ENCODE peak calls at places on chromosome X, in eight cellular contexts. P, Q, M, Z, T, I, B and Y are unnamed samples.

GRCh38 chrX:47518105-47518504 is 35.1 kb upstream of the ZNF41 start:
- DNase-seq in M (no peak), T (no peak), Q (no peak), Z (no peak), B (no peak), P (no peak), I (no peak), Y (no peak)

GRCh38 chrX:129957241-129958099 is 25.0 kb upstream of the BCORL1 start:
- DNase-seq in P (peak; percentile 80), Q (peak; percentile 73), I (peak; percentile 84), M (peak; percentile 34), Z (peak; percentile 78), B (peak; percentile 84), T (peak; percentile 70), Y (no peak)

GRCh38 chrX:118526149-118526548 is 30.5 kb downstream of the DOCK11 start:
- DNase-seq in B (no peak), Q (no peak), M (no peak), T (no peak), I (no peak), P (no peak), Z (no peak), Y (no peak)

GRCh38 chrX:120428309-120428708 is 40.8 kb downstream of the LAMP2 start:
- DNase-seq in B (no peak), I (no peak), P (no peak), T (no peak), Z (no peak), M (no peak), Q (no peak), Y (no peak)

GRCh38 chrX:44914532-44915198 is 41.7 kb downstream of the KDM6A start:
- DNase-seq in P (no peak), Z (no peak), Q (no peak), M (no peak), I (no peak), T (no peak), B (no peak), Y (no peak)

GRCh38 chrX:19532709-19533108 is 17.4 kb upstream of the MAP3K15 start:
- DNase-seq in M (no peak), P (no peak), Z (no peak), B (no peak), I (no peak), T (no peak), Q (no peak), Y (no peak)

GRCh38 chrX:154749856-154750255 is 1.0 kb downstream of the GAB3 start:
- DNase-seq in I (no peak), B (no peak), M (no peak), T (no peak), P (no peak), Q (no peak), Z (no peak), Y (no peak)

GRCh38 chrX:22748093-22748999 is 251.4 kb upstream of the DDX53 start:
- DNase-seq in Q (no peak), B (peak; percentile 40), I (peak; percentile 37), M (no peak), T (peak; percentile 32), Z (peak; percentile 35), P (peak; percentile 25), Y (peak; percentile 32)

GRCh38 chrX:77415161-77415560 is 32.0 kb upstream of the FGF16 start:
- DNase-seq in I (no peak), P (no peak), Q (no peak), B (no peak), T (no peak), Z (no peak), M (no peak), Y (no peak)

GRCh38 chrX:40209951-40210617 is 112.3 kb upstream of the BCOR start:
- DNase-seq in B (no peak), Q (no peak), I (no peak), T (no peak), M (no peak), Z (no peak), P (no peak), Y (no peak)

GRCh38 chrX:109742722-109743121 is 9.7 kb upstream of the ACSL4 start:
- DNase-seq in B (no peak), T (no peak), M (no peak), Z (no peak), I (no peak), Q (no peak), P (no peak), Y (no peak)

GRCh38 chrX:37871626-37872302 is 24.4 kb upstream of the DYNLT3 start:
- DNase-seq in Z (no peak), M (no peak), T (no peak), P (peak; percentile 29), I (no peak), B (no peak), Q (no peak), Y (peak; percentile 62)

GRCh38 chrX:51641421-51642021 is 22.8 kb upstream of the CENPVL3 start:
- DNase-seq in Q (no peak), P (peak; percentile 9), T (no peak), I (peak; percentile 9), B (peak; percentile 54), M (no peak), Z (no peak), Y (peak; percentile 5)

GRCh38 chrX:68942141-68942540 is 113.3 kb downstream of the EFNB1 start:
- DNase-seq in T (no peak), B (no peak), Q (peak; percentile 50), M (no peak), Z (peak; percentile 18), I (no peak), P (no peak), Y (no peak)

GRCh38 chrX:13223868-13224555 is 95.8 kb downstream of the ATXN3L start:
- DNase-seq in Z (no peak), P (no peak), Q (no peak), I (no peak), T (no peak), M (no peak), B (no peak), Y (peak; percentile 70)

GRCh38 chrX:105323951-105324350 is 103.5 kb upstream of the TEX13A start:
- DNase-seq in M (no peak), I (no peak), Q (no peak), P (no peak), B (no peak), Z (no peak), T (no peak), Y (no peak)

GRCh38 chrX:140701480-140701879 is 8.1 kb upstream of the LINC00632 start:
- DNase-seq in Z (no peak), Q (no peak), P (no peak), I (no peak), T (no peak), B (peak; percentile 30), M (no peak), Y (no peak)

GRCh38 chrX:65668362-65669310 is 1.2 kb downstream of the MSN start:
- DNase-seq in M (peak; percentile 31), Q (peak; percentile 90), B (peak; percentile 27), Z (peak; percentile 61), T (peak; percentile 83), P (peak; percentile 56), I (peak; percentile 82), Y (no peak)
- TF ChIP-seq POLR2AphosphoS5 in M (no peak), Q (peak; percentile 73), B (no peak), Z (peak; percentile 37), T (peak; percentile 54), P (peak; percentile 53), I (peak; percentile 9), Y (no peak)

GRCh38 chrX:132025085-132025484 is 2.0 kb downstream of the STK26 start:
- DNase-seq in P (no peak), T (no peak), M (no peak), Q (no peak), Z (no peak), I (no peak), B (no peak), Y (no peak)

GRCh38 chrX:132022115-132022862 is 813 bp upstream of the STK26 start:
- DNase-seq in Q (no peak), B (peak; percentile 19), M (no peak), P (peak; percentile 8), T (no peak), I (peak; percentile 23), Z (peak; percentile 6), Y (no peak)

GRCh38 chrX:132022863-132023116 is 312 bp upstream of the STK26 start:
- DNase-seq in P (no peak), Z (no peak), Q (no peak), T (no peak), M (no peak), B (no peak), I (no peak), Y (no peak)

GRCh38 chrX:132023117-132023895 is at the start of gene STK26:
- DNase-seq in T (peak; percentile 76), M (no peak), I (peak; percentile 79), Z (peak; percentile 84), Q (peak; percentile 82), P (peak; percentile 79), B (peak; percentile 77), Y (no peak)

DNA sequence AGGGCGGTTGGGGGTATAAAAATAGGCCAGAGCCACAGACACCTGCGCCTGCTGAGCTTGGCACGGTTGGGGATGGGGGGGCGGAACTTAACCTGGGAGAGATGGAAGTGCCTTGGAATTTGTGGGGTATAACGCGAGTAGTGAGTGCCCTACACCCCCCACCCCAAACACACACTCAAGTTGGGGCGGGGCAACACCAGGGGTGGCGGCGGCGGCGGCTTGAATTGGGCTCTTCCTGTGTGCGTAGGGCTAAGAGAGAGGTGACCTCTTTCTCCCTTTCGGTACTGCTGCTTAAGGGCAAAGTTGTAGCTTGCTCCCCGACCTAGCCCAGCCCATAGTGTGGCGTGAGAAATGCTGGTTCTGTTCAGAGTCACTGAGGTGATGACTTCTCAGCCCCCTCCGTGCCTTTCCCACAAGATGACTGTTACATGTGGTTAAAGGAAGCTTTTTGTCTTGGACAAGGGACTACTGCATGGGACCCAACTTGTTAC is 839 bp downstream of the STK26 start:
- DNase-seq in I (peak; percentile 30), P (peak; percentile 16), M (no peak), Q (no peak), T (peak; percentile 46), B (no peak), Z (no peak), Y (no peak)
- TF ChIP-seq POLR2AphosphoS5 in I (no peak), P (no peak), M (peak; percentile 74), Q (no peak), T (no peak), B (no peak), Z (no peak), Y (no peak)

GRCh38 chrX:103687073-103687695 is 685 bp upstream of the MORF4L2 start:
- DNase-seq in B (peak; percentile 64), Q (peak; percentile 95), M (no peak), Z (peak; percentile 88), I (peak; percentile 86), P (peak; percentile 77), T (peak; percentile 87), Y (no peak)
- TF ChIP-seq POLR2AphosphoS5 in B (no peak), Q (peak; percentile 70), M (peak; percentile 77), Z (no peak), I (peak; percentile 70), P (no peak), T (peak; percentile 46), Y (no peak)

GRCh38 chrX:29225670-29226069 is 638.4 kb downstream of the IL1RAPL1 start:
- DNase-seq in Q (no peak), P (no peak), Z (no peak), T (no peak), I (no peak), B (no peak), M (no peak), Y (no peak)
- TF ChIP-seq POLR2AphosphoS5 in Q (no peak), P (no peak), Z (no peak), T (no peak), I (no peak), B (no peak), M (no peak), Y (no peak)